ENCODE peak calls at places on chromosomes 13 and 19, in ten cellular contexts. N is stimulated activated CD4-positive, alpha-beta T cell treated with anti-CD3 and anti-CD28 coated beads, Interleukin-2, amount 100 ng/mL, for 24 hours; U is BJ; P is AG20443; E is keratinocyte; H is iris pigment epithelial cell; G is fibroblast of the conjunctiva; O is AG04450; L is B cell; C is neural progenitor cell. B is an unnamed sample.

GRCh38 chr13:106484755-106485193 is 50.7 kb downstream of the EFNB2 start:
- DNase-seq in N (no peak), U (no peak), P (no peak), E (no peak), H (no peak), G (no peak), O (no peak), L (no peak), C (no peak), B (no peak)

GRCh38 chr19:16462757-16463250 is 9.0 kb downstream of the EPS15L1 start:
- DNase-seq in N (no peak), U (no peak), P (no peak), E (peak), H (no peak), G (no peak), O (no peak), L (no peak), C (no peak), B (no peak)

GRCh38 chr13:30398601-30399072 is 23.7 kb upstream of the UBE2L5 start:
- DNase-seq in N (no peak), U (no peak), P (no peak), E (no peak), H (peak), G (no peak), O (no peak), L (no peak), C (no peak), B (no peak)

GRCh38 chr19:41844601-41845000 is at the start of gene LYPD4:
- DNase-seq in N (no peak), U (no peak), P (no peak), E (no peak), H (no peak), G (no peak), O (no peak), L (no peak), C (no peak), B (no peak)

GRCh38 chr13:32940601-32941000 is 75.6 kb upstream of the KL start:
- DNase-seq in N (no peak), U (no peak), P (peak), E (no peak), H (peak), G (no peak), O (peak), L (no peak), C (no peak), B (no peak)

GRCh38 chr19:15293751-15294505 is 38.4 kb downstream of the BRD4 start:
- DNase-seq in N (no peak), U (no peak), P (no peak), E (no peak), H (peak), G (no peak), O (peak), L (no peak), C (no peak), B (no peak)

GRCh38 chr13:113456116-113456702 is 2.9 kb upstream of the ADPRHL1 start:
- DNase-seq in N (no peak), U (no peak), P (no peak), E (no peak), H (no peak), G (no peak), O (no peak), L (no peak), C (no peak), B (no peak)

GRCh38 chr13:113532156-113532806 is 41.8 kb upstream of the DCUN1D2 start:
- DNase-seq in N (no peak), U (no peak), P (no peak), E (no peak), H (no peak), G (no peak), O (no peak), L (no peak), C (no peak), B (no peak)

GRCh38 chr13:24261566-24261965 is 47.8 kb upstream of the C1QTNF9 start:
- DNase-seq in N (no peak), U (no peak), P (no peak), E (no peak), H (no peak), G (no peak), O (no peak), L (no peak), C (no peak), B (no peak)

GRCh38 chr19:7013678-7014077 is 7.6 kb downstream of the MBD3L2B start:
- DNase-seq in N (no peak), U (no peak), P (no peak), E (no peak), H (peak), G (no peak), O (no peak), L (no peak), C (no peak), B (no peak)

GRCh38 chr13:40401911-40402776 is 264.3 kb downstream of the FOXO1 start:
- DNase-seq in N (peak), U (peak), P (peak), E (no peak), H (peak), G (peak), O (peak), L (peak), C (no peak), B (peak)

GRCh38 chr19:29687897-29688728 is 22.9 kb downstream of the PLEKHF1 start:
- DNase-seq in N (no peak), U (no peak), P (no peak), E (no peak), H (peak), G (peak), O (no peak), L (no peak), C (no peak), B (peak)

GRCh38 chr13:99600318-99600717 is 99.0 kb downstream of the TM9SF2 start:
- DNase-seq in N (no peak), U (no peak), P (no peak), E (no peak), H (no peak), G (no peak), O (no peak), L (no peak), C (peak), B (no peak)

GRCh38 chr19:34962945-34963530 is 991 bp downstream of the ZNF792 start:
- DNase-seq in N (no peak), U (no peak), P (peak), E (no peak), H (peak), G (no peak), O (no peak), L (no peak), C (no peak), B (no peak)

GRCh38 chr13:25252229-25252628 is 35.1 kb downstream of the MTMR6 start:
- DNase-seq in N (no peak), U (no peak), P (no peak), E (no peak), H (no peak), G (no peak), O (no peak), L (no peak), C (no peak), B (no peak)

GRCh38 chr13:76454991-76455390 is 431.2 kb downstream of the KCTD12 start:
- DNase-seq in N (no peak), U (no peak), P (no peak), E (no peak), H (no peak), G (no peak), O (peak), L (no peak), C (peak), B (no peak)

GRCh38 chr13:106619688-106620555 is 52.0 kb upstream of the ARGLU1 start:
- DNase-seq in N (peak), U (no peak), P (peak), E (no peak), H (peak), G (peak), O (peak), L (peak), C (peak), B (peak)